ENCODE peak calls at places on chromosome 11, in six cellular contexts. I is RWPE1, M is AG04450, V is cardiac muscle cell, Q is iPS DF 6.9, P is tibial artery. Y is an unnamed sample.

GRCh38 chr11:71284525-71285092 is 32.2 kb upstream of the SHANK2 start:
- DNase-seq in I (no peak), M (no peak), V (no peak), Q (no peak), P (peak; percentile 25), Y (no peak)

GRCh38 chr11:96219981-96220623 is 122.9 kb downstream of the MAML2 start:
- DNase-seq in I (no peak), M (no peak), V (peak; percentile 61), Q (no peak), P (peak; percentile 77), Y (no peak)

GRCh38 chr11:17917556-17917955 is 95.3 kb downstream of the SERGEF start:
- DNase-seq in I (no peak), M (no peak), V (no peak), Q (no peak), P (no peak), Y (peak; percentile 18)

GRCh38 chr11:58647141-58647699 is 24.8 kb downstream of the CNTF start:
- DNase-seq in I (no peak), M (no peak), V (no peak), Q (no peak), P (no peak), Y (no peak)

GRCh38 chr11:107293677-107294344 is 163.8 kb downstream of the CWF19L2 start:
- DNase-seq in I (no peak), M (no peak), V (no peak), Q (no peak), P (no peak), Y (no peak)

GRCh38 chr11:72808415-72808814 is 5.8 kb upstream of the ATG16L2 start:
- DNase-seq in I (no peak), M (no peak), V (no peak), Q (no peak), P (no peak), Y (no peak)

GRCh38 chr11:12287009-12287373 is 90.4 kb upstream of the PARVA start:
- DNase-seq in I (peak; percentile 93), M (peak; percentile 92), V (peak; percentile 97), Q (no peak), P (peak; percentile 86), Y (peak; percentile 37)

GRCh38 chr11:4982678-4983077 is 12.0 kb upstream of the OR51L1 start:
- DNase-seq in I (no peak), M (no peak), V (no peak), Q (no peak), P (no peak), Y (no peak)

GRCh38 chr11:11510939-11511338 is 110.9 kb downstream of the GALNT18 start:
- DNase-seq in I (no peak), M (no peak), V (no peak), Q (no peak), P (no peak), Y (no peak)

GRCh38 chr11:101401245-101401644 is 182.6 kb downstream of the TRPC6 start:
- DNase-seq in I (no peak), M (peak; percentile 30), V (peak; percentile 26), Q (no peak), P (no peak), Y (no peak)

GRCh38 chr11:60485987-60486386 is 6.6 kb upstream of the MS4A12 start:
- DNase-seq in I (peak; percentile 13), M (no peak), V (no peak), Q (no peak), P (no peak), Y (no peak)

GRCh38 chr11:58059011-58059358 is 28.2 kb downstream of the OR6Q1 start:
- DNase-seq in I (peak; percentile 49), M (peak; percentile 81), V (peak; percentile 93), Q (no peak), P (no peak), Y (peak; percentile 57)

GRCh38 chr11:125968363-125968762 is 22.5 kb downstream of the VSIG10L2 start:
- DNase-seq in I (peak; percentile 61), M (no peak), V (peak; percentile 36), Q (no peak), P (no peak), Y (peak; percentile 57)

GRCh38 chr11:73976451-73977151 is 6.0 kb downstream of the UCP2 start:
- DNase-seq in I (no peak), M (no peak), V (no peak), Q (no peak), P (no peak), Y (no peak)

GRCh38 chr11:17513853-17514252 is 30.4 kb downstream of the USH1C start:
- DNase-seq in I (no peak), M (no peak), V (no peak), Q (no peak), P (no peak), Y (no peak)

GRCh38 chr11:34585870-34586654 is 34.8 kb upstream of the EHF start:
- DNase-seq in I (peak; percentile 70), M (peak; percentile 39), V (peak; percentile 85), Q (peak; percentile 27), P (no peak), Y (no peak)

GRCh38 chr11:111663820-111664219 is 61.6 kb downstream of the SIK2 start:
- DNase-seq in I (no peak), M (no peak), V (peak; percentile 79), Q (no peak), P (no peak), Y (no peak)

GRCh38 chr11:9461068-9461759 is 402 bp downstream of the ZNF143 start:
- DNase-seq in I (peak; percentile 79), M (peak; percentile 66), V (peak; percentile 96), Q (no peak), P (peak; percentile 97), Y (peak; percentile 27)

GRCh38 chr11:66233301-66233700 is 35.1 kb upstream of the RAB1B start:
- DNase-seq in I (no peak), M (no peak), V (no peak), Q (no peak), P (no peak), Y (no peak)

GRCh38 chr11:66230171-66230570 is 38.3 kb upstream of the RAB1B start:
- DNase-seq in I (no peak), M (no peak), V (no peak), Q (no peak), P (no peak), Y (no peak)

GRCh38 chr11:66232769-66233168 is 35.7 kb upstream of the RAB1B start:
- DNase-seq in I (no peak), M (no peak), V (no peak), Q (no peak), P (no peak), Y (no peak)

GRCh38 chr11:66230978-66231377 is 37.5 kb upstream of the RAB1B start:
- DNase-seq in I (no peak), M (no peak), V (no peak), Q (no peak), P (no peak), Y (no peak)

DNA sequence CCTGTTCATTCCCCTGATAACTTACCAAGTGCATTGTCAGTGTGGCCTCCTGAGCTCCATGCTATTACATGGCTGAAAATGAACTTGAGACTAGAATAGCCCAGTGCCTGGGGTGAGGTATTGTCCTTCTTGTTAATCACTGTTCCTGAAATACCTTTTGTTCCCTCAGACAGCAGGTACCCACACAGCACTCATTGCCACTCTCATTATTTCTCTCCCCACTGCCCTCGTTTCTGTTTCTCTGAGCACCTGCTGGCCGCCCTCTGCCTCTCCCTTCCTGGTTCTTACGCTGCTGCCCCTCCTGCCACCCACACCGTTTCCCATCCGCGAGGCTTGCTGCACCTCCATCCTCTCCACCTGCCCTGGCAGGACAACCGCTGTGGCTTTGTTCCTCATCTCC is 36.9 kb upstream of the RAB1B start:
- DNase-seq in I (no peak), M (no peak), V (no peak), Q (no peak), P (no peak), Y (no peak)
- H3K27ac ChIP-seq in I (no peak overlapping the region), M (no peak overlapping the region), V (no peak overlapping the region), Q (no peak overlapping the region), P (no peak overlapping the region), Y (no peak overlapping the region)

GRCh38 chr11:45919276-45919675 is 1.6 kb upstream of the PEX16 start:
- DNase-seq in I (no peak), M (no peak), V (no peak), Q (no peak), P (no peak), Y (no peak)
- H3K27ac ChIP-seq in I (peak overlapping the region; percentile 100), M (no peak overlapping the region), V (no peak overlapping the region), Q (no peak overlapping the region), P (peak overlapping the region; percentile 89), Y (no peak overlapping the region)

DNA sequence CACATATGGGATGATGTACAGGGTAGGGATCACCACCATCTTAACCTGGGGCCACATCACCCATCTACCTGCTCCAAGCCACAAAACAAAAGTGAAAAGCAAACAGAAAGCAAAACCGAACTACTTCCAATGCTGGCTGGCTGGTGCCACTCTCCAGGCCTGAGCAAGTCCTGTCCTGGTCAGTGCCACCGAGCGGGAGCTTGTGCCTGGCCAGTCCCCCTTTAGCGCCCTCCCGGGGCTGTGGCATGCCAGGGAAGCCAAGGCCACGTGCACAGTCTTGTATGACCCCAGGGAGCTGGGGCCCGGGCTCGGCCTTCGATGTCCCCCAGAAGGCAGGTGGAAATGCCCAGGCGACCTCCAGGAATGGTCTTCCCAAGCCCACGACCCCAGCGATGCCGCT is 17.9 kb upstream of the NAP1L4 start:
- DNase-seq in I (no peak), M (no peak), V (no peak), Q (no peak), P (peak; percentile 67), Y (no peak)
- H3K27ac ChIP-seq in I (peak overlapping the region; percentile 36), M (no peak overlapping the region), V (no peak overlapping the region), Q (no peak overlapping the region), P (no peak overlapping the region), Y (no peak overlapping the region)

GRCh38 chr11:15653191-15653590 is 538.5 kb downstream of the INSC start:
- DNase-seq in I (no peak), M (no peak), V (no peak), Q (no peak), P (no peak), Y (no peak)

GRCh38 chr11:15651033-15651432 is 536.3 kb downstream of the INSC start:
- DNase-seq in I (no peak), M (no peak), V (no peak), Q (no peak), P (no peak), Y (no peak)

GRCh38 chr11:15649371-15650104 is 534.8 kb downstream of the INSC start:
- DNase-seq in I (no peak), M (no peak), V (peak; percentile 65), Q (no peak), P (no peak), Y (no peak)

GRCh38 chr11:15651782-15652181 is 537.1 kb downstream of the INSC start:
- DNase-seq in I (no peak), M (no peak), V (peak; percentile 40), Q (no peak), P (no peak), Y (no peak)

GRCh38 chr11:15650105-15650938 is 535.6 kb downstream of the INSC start:
- DNase-seq in I (peak; percentile 86), M (peak; percentile 82), V (peak; percentile 97), Q (peak; percentile 92), P (peak; percentile 97), Y (peak; percentile 37)
- H3K27ac ChIP-seq in I (peak overlapping the region; percentile 36), M (peak overlapping the region; percentile 31), V (no peak overlapping the region), Q (no peak overlapping the region), P (peak overlapping the region; percentile 77), Y (no peak overlapping the region)

GRCh38 chr11:94803491-94803890 is 35.3 kb downstream of the AMOTL1 start:
- DNase-seq in I (no peak), M (no peak), V (no peak), Q (no peak), P (no peak), Y (no peak)
- H3K27ac ChIP-seq in I (no peak overlapping the region), M (peak overlapping the region; percentile 3), V (no peak overlapping the region), Q (no peak overlapping the region), P (peak overlapping the region; percentile 71), Y (peak overlapping the region; percentile 37)